ENCODE peak calls at places on chromosome 17, in eight cellular contexts. J, H, D, A, W, O, E and G are unnamed samples.

GRCh38 chr17:22193113-22193512 is 500.8 kb downstream of the KCNJ18 start:
- DNase-seq in J (no peak), H (no peak), D (no peak), A (no peak), W (peak; percentile 22), O (no peak), E (no peak), G (no peak)

GRCh38 chr17:17624776-17625175 is 33.3 kb upstream of the PEMT start:
- DNase-seq in J (no peak), H (no peak), D (no peak), A (no peak), W (no peak), O (no peak), E (no peak), G (no peak)

GRCh38 chr17:66717680-66718079 is 117.2 kb upstream of the CACNG5 start:
- DNase-seq in J (no peak), H (no peak), D (peak; percentile 75), A (no peak), W (no peak), O (peak; percentile 79), E (no peak), G (no peak)

GRCh38 chr17:72115789-72116520 is 4.9 kb upstream of the SOX9 start:
- DNase-seq in J (no peak), H (no peak), D (no peak), A (no peak), W (peak; percentile 31), O (no peak), E (no peak), G (no peak)

GRCh38 chr17:2621241-2621640 is 27.8 kb downstream of the PAFAH1B1 start:
- DNase-seq in J (no peak), H (no peak), D (no peak), A (no peak), W (no peak), O (no peak), E (no peak), G (no peak)

GRCh38 chr17:57577751-57578607 is 167.1 kb downstream of the CCDC182 start:
- DNase-seq in J (no peak), H (no peak), D (no peak), A (no peak), W (no peak), O (no peak), E (no peak), G (no peak)

GRCh38 chr17:48554412-48555090 is 9.6 kb upstream of the HOXB2 start:
- DNase-seq in J (no peak), H (no peak), D (no peak), A (no peak), W (no peak), O (no peak), E (no peak), G (no peak)

GRCh38 chr17:67506966-67507365 is 129.9 kb downstream of the PITPNC1 start:
- DNase-seq in J (no peak), H (no peak), D (no peak), A (no peak), W (no peak), O (no peak), E (no peak), G (no peak)

GRCh38 chr17:6555331-6556120 is 829 bp downstream of the PITPNM3 start:
- DNase-seq in J (no peak), H (no peak), D (no peak), A (no peak), W (peak; percentile 71), O (peak; percentile 34), E (peak; percentile 46), G (no peak)

GRCh38 chr17:70343134-70343533 is 173.8 kb downstream of the KCNJ2 start:
- DNase-seq in J (no peak), H (no peak), D (no peak), A (no peak), W (no peak), O (no peak), E (no peak), G (no peak)

GRCh38 chr17:50187741-50188520 is 13.5 kb downstream of the COL1A1 start:
- DNase-seq in J (no peak), H (no peak), D (no peak), A (no peak), W (no peak), O (no peak), E (no peak), G (no peak)

GRCh38 chr17:10797848-10798328 is 6.0 kb downstream of the TMEM238L start:
- DNase-seq in J (no peak), H (no peak), D (no peak), A (no peak), W (no peak), O (no peak), E (no peak), G (no peak)

GRCh38 chr17:18184143-18185007 is 747 bp downstream of the ALKBH5 start:
- DNase-seq in J (no peak), H (peak; percentile 79), D (peak; percentile 59), A (peak; percentile 30), W (peak; percentile 54), O (no peak), E (peak; percentile 84), G (peak; percentile 26)

GRCh38 chr17:46978489-46979022 is 497 bp downstream of the RPRML start:
- DNase-seq in J (no peak), H (no peak), D (no peak), A (no peak), W (peak; percentile 35), O (no peak), E (peak; percentile 28), G (peak; percentile 20)

GRCh38 chr17:65638221-65638940 is 76.9 kb upstream of the AXIN2 start:
- DNase-seq in J (no peak), H (no peak), D (no peak), A (no peak), W (no peak), O (no peak), E (no peak), G (no peak)

GRCh38 chr17:36674278-36674650 is 72.9 kb downstream of the MRM1 start:
- DNase-seq in J (no peak), H (peak; percentile 26), D (peak; percentile 79), A (no peak), W (no peak), O (no peak), E (peak; percentile 73), G (no peak)

GRCh38 chr17:30558313-30559195 is 81.3 kb downstream of the GOSR1 start:
- DNase-seq in J (no peak), H (no peak), D (no peak), A (no peak), W (no peak), O (no peak), E (no peak), G (no peak)

GRCh38 chr17:14198013-14198412 is 38.6 kb downstream of the CDRT15 start:
- DNase-seq in J (no peak), H (no peak), D (no peak), A (no peak), W (no peak), O (no peak), E (no peak), G (no peak)

GRCh38 chr17:57915980-57916757 is 39.0 kb downstream of the CUEDC1 start:
- DNase-seq in J (no peak), H (no peak), D (no peak), A (no peak), W (peak; percentile 55), O (no peak), E (no peak), G (peak; percentile 34)

GRCh38 chr17:75774471-75774987 is 9.5 kb upstream of the GALK1 start:
- DNase-seq in J (no peak), H (no peak), D (no peak), A (no peak), W (no peak), O (no peak), E (peak; percentile 43), G (no peak)

GRCh38 chr17:75773121-75773807 is 8.3 kb upstream of the GALK1 start:
- DNase-seq in J (no peak), H (no peak), D (no peak), A (no peak), W (no peak), O (no peak), E (no peak), G (no peak)

GRCh38 chr17:75773808-75774470 is 8.9 kb upstream of the GALK1 start:
- DNase-seq in J (no peak), H (no peak), D (no peak), A (no peak), W (peak; percentile 69), O (no peak), E (no peak), G (no peak)

GRCh38 chr17:75769536-75769935 is 4.5 kb upstream of the GALK1 start:
- DNase-seq in J (no peak), H (no peak), D (no peak), A (no peak), W (no peak), O (no peak), E (no peak), G (no peak)

GRCh38 chr17:75771334-75772281 is 6.6 kb upstream of the GALK1 start:
- DNase-seq in J (no peak), H (no peak), D (no peak), A (no peak), W (no peak), O (no peak), E (no peak), G (no peak)
- TF ChIP-seq CTCF in J (no peak), H (no peak), D (no peak), A (no peak), W (no peak), O (peak; percentile 28), E (no peak), G (no peak)

GRCh38 chr17:64154321-64155089 is 24.6 kb upstream of the ERN1 start:
- DNase-seq in J (no peak), H (no peak), D (no peak), A (no peak), W (no peak), O (no peak), E (no peak), G (no peak)
- TF ChIP-seq CTCF in J (no peak), H (no peak), D (no peak), A (no peak), W (no peak), O (no peak), E (no peak), G (no peak)

DNA sequence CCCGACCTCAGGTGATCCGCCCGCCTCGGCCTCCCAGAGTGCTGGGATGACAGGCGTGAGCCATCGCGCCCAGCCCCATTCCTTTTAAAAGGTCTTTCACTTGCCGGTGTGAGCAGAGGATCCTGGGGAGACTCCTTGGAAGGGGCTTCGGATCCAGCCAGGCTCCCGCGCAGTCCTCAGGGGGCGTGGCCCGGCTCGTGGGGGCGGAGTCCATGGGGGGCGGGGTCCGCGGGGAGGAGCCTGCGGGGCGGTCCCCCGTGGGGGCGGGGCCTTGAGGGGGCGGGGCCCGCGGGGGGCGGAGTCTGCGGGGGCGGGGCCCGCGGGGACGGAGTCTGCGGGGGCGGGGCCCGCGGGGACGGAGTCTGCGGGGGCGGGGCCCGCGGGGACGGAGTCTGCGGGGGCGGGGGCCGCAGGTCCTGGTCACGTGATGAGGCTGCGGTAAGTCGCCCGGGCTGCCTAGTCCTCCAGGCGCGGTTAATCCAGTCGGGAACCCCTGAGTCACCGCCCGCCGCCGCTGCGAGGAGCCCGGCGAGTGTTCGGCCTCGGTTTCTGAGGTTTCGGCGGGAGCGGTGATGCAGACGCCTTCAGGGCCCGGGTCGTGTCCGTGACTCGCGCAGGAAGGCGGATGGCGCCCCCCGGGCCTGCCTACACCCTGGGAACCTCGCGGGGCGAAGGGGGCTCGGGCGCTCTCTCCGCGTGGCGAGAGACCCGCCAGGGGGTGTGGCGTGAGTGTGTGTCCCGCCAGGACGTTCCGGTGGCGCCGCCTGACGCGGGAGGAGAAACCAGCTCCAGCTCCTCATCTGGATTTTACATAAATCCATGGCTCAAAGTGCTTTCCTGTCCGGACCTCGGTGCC is 23.6 kb upstream of the ABR start:
- DNase-seq in J (no peak), H (peak; percentile 44), D (no peak), A (no peak), W (peak; percentile 84), O (peak; percentile 93), E (peak; percentile 59), G (peak; percentile 76)
- TF ChIP-seq CTCF in J (no peak), H (no peak), D (no peak), A (no peak), W (no peak), O (no peak), E (no peak), G (no peak)

GRCh38 chr17:28743243-28744103 is at the start of gene TRAF4:
- DNase-seq in J (no peak), H (peak; percentile 75), D (peak; percentile 79), A (peak; percentile 72), W (peak; percentile 83), O (peak; percentile 93), E (peak; percentile 90), G (peak; percentile 77)
- TF ChIP-seq CTCF in J (peak; percentile 10), H (no peak), D (peak; percentile 35), A (no peak), W (no peak), O (peak; percentile 7), E (no peak), G (no peak)